ENCODE peak calls at places on chromosomes 1 and 21, in eight cellular contexts. Q is coronary artery; S is astrocyte of the spinal cord; I is transverse colon; G is upper lobe of left lung; X is CD4-positive, alpha-beta T cell; V is OCI-LY7; R is PC-9. P is an unnamed sample.

GRCh38 chr1:244054247-244054923 is 3.3 kb downstream of the ZBTB18 start:
- DNase-seq in G (no peak), R (no peak), S (no peak), I (no peak), X (no peak), Q (no peak), V (no peak), P (no peak)

GRCh38 chr21:14572206-14572780 is 26.2 kb upstream of the SAMSN1 start:
- DNase-seq in R (no peak), I (no peak), G (no peak), Q (no peak), X (no peak), S (no peak), V (no peak), P (no peak)

GRCh38 chr1:33036051-33036525 is 595 bp downstream of the AK2 start:
- DNase-seq in Q (no peak), I (no peak), R (peak; percentile 40), X (no peak), G (no peak), S (no peak), V (peak; percentile 40), P (no peak)

GRCh38 chr1:27632387-27633297 is 2.3 kb downstream of the FGR start:
- DNase-seq in S (no peak), Q (no peak), V (peak; percentile 62), X (no peak), R (no peak), G (peak; percentile 55), I (no peak), P (no peak)

GRCh38 chr1:202164271-202165037 is 4.1 kb upstream of the PTPN7 start:
- DNase-seq in V (peak; percentile 36), S (no peak), Q (no peak), R (no peak), G (no peak), X (peak; percentile 61), I (peak; percentile 51), P (no peak)

GRCh38 chr1:172723251-172723650 is 64.3 kb downstream of the FASLG start:
- DNase-seq in I (no peak), S (peak; percentile 38), R (no peak), G (no peak), Q (no peak), V (no peak), X (no peak), P (no peak)

GRCh38 chr1:227654858-227655752 is 80.0 kb downstream of the JMJD4 start:
- DNase-seq in G (no peak), V (peak; percentile 10), X (no peak), S (peak; percentile 5), Q (no peak), I (no peak), R (no peak), P (no peak)

GRCh38 chr1:65751961-65752360 is 40.7 kb upstream of the PDE4B start:
- DNase-seq in R (no peak), X (no peak), S (no peak), V (no peak), I (no peak), G (no peak), Q (no peak), P (no peak)

GRCh38 chr21:25615880-25616279 is 8.6 kb upstream of the MRPL39 start:
- DNase-seq in X (no peak), V (no peak), I (no peak), S (no peak), Q (no peak), R (no peak), G (no peak), P (no peak)

GRCh38 chr1:41925712-41926111 is 7.0 kb upstream of the HIVEP3 start:
- DNase-seq in S (peak; percentile 12), V (no peak), X (no peak), Q (no peak), G (no peak), R (no peak), I (no peak), P (no peak)

DNA sequence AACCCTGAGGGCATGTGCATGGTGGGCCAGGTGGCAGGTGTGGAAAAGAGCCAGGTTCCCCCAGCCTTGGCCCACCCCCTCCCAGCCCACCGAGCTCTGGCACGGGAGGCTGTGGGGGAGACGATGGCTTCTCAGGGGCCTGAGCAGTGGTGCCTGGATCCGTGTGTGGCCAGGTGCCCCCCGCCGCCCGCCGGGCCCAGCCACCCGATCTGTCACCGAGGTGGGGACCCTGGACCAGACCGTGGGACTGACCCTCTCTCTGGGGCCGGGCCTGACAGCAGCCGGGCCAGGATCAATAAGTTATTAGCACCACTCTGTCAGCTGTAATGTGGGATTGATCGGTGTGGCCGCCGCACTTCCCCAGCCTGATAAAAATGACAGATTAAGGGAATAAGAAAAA is 13.8 kb downstream of the SAMD11 start:
- DNase-seq in X (no peak), V (no peak), Q (no peak), G (no peak), S (no peak), R (no peak), I (no peak), P (no peak)
- TF ChIP-seq CTCF in X (no peak), V (no peak), Q (no peak), G (no peak), S (no peak), R (no peak), I (no peak), P (no peak)

GRCh38 chr1:110606784-110607662 is 865 bp upstream of the KCNA2 start:
- DNase-seq in I (peak; percentile 11), G (no peak), R (no peak), X (no peak), S (no peak), V (no peak), Q (no peak), P (no peak)
- TF ChIP-seq CTCF in I (no peak), G (no peak), R (no peak), X (no peak), S (no peak), V (no peak), Q (no peak), P (no peak)

DNA sequence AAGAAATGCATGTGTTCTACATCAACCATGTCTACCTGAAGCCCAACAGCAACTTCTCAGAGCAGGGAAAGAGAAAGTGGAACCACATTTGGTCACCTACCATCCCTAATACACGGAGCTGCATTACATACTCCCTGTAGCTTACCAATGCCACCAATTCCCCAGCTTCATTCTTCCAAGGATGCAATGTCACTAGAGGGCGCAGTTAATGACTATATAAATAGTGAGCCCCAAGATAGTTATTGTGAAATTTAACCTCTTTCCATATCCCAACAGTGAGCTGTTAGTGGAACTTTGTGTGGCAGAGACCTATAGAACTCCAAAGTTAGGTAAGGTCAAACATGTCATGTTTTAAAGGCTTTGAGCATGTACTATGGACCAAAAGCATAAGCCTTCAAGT is 618.3 kb downstream of the SMYD3 start:
- DNase-seq in Q (no peak), S (peak; percentile 44), R (no peak), I (no peak), X (no peak), V (peak; percentile 51), G (no peak), P (no peak)
- TF ChIP-seq CTCF in Q (no peak), S (peak; percentile 33), R (peak; percentile 62), I (no peak), X (peak; percentile 36), V (peak; percentile 79), G (no peak), P (peak; percentile 25)

DNA sequence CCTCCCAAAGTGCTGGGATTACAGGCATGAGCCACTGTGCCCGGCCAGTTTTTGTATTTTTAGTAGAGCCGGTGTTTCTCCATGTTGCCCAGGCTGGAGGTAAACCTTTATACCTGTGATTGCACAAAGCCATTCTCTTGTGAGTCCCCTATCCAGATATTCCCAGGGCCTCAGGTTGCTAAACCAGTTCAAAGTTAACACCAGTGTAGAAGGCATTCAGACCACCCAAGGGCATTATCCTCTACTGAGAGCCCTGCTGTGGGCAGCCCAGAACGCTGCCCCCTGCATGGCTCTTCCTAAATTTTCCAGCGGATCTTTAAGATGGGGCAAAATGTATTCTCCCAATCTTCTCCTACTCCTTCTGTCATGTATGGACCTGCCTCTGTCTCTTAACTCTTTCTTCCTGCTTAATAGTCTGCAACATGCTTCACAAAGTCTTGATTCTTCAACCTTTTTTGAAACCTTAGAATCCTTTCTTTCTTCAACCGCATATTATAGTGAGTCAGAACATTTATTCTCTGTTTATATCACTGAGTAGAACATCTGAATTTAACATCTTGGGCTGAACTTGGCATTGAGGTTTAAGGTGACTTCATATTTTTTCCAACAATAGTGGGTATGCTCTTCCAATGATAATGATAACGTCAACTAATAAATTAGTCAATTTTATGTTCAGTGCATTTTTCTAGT is 36.0 kb downstream of the UBE4B start:
- DNase-seq in I (no peak), R (no peak), Q (no peak), G (no peak), X (no peak), V (no peak), S (peak; percentile 29), P (no peak)
- TF ChIP-seq CTCF in I (no peak), R (no peak), Q (no peak), G (no peak), X (no peak), V (no peak), S (no peak), P (no peak)

GRCh38 chr1:212847549-212847948 is at the start of gene SPATA45:
- DNase-seq in V (no peak), X (no peak), R (no peak), S (no peak), I (no peak), Q (no peak), G (no peak), P (no peak)
- TF ChIP-seq CTCF in V (no peak), X (no peak), R (no peak), S (no peak), I (no peak), Q (no peak), G (no peak), P (no peak)

GRCh38 chr1:15364740-15365139 is 44.9 kb upstream of the EFHD2 start:
- DNase-seq in G (no peak), V (no peak), R (no peak), Q (no peak), S (no peak), I (no peak), X (no peak), P (no peak)
- TF ChIP-seq CTCF in G (no peak), V (no peak), R (no peak), Q (no peak), S (no peak), I (no peak), X (no peak), P (no peak)

GRCh38 chr1:198542632-198543031 is 2.2 kb upstream of the ATP6V1G3 start:
- DNase-seq in R (no peak), X (no peak), S (no peak), V (no peak), G (no peak), Q (no peak), I (no peak), P (no peak)
- TF ChIP-seq CTCF in R (no peak), X (no peak), S (no peak), V (no peak), G (no peak), Q (no peak), I (no peak), P (no peak)

P was measured in osteocyte.